ENCODE peak calls at places on chromosomes 13 and 19, in four cellular contexts. S is LHCN-M2; T is AG04449; C is stimulated activated CD4-positive, alpha-beta T cell treated with anti-CD3 and anti-CD28 coated beads, Interleukin-2, amount 100 ng/mL, for 48 hours. O is an unnamed sample.

GRCh38 chr19:2507109-2507508 is 31.2 kb downstream of the GADD45B start:
- DNase-seq in S (peak; percentile 61), C (no peak), T (no peak), O (no peak)

GRCh38 chr13:31538067-31539042 is 201.0 kb upstream of the RXFP2 start:
- DNase-seq in C (no peak), T (no peak), S (peak; percentile 48), O (no peak)

GRCh38 chr13:64127192-64127591 is 2711.5 kb upstream of the PCDH20 start:
- DNase-seq in T (no peak), S (no peak), C (no peak), O (no peak)

GRCh38 chr19:55487884-55488687 is at the start of gene SSC5D:
- DNase-seq in T (no peak), C (no peak), S (no peak), O (peak; percentile 54)

GRCh38 chr13:44732503-44733098 is 156.5 kb upstream of the TSC22D1 start:
- DNase-seq in T (no peak), C (no peak), S (no peak), O (no peak)

GRCh38 chr19:5337886-5338595 is 2.6 kb downstream of the PTPRS start:
- DNase-seq in S (no peak), T (no peak), C (no peak), O (no peak)

GRCh38 chr13:113935523-113935922 is 38.4 kb downstream of the C13orf46 start:
- DNase-seq in C (no peak), S (no peak), T (no peak), O (no peak)

GRCh38 chr19:49217382-49217781 is 59.8 kb downstream of the TRPM4 start:
- DNase-seq in C (no peak), T (no peak), S (peak; percentile 24), O (no peak)

GRCh38 chr19:22918221-22918620 is 84.8 kb downstream of the ZNF728 start:
- DNase-seq in S (no peak), C (no peak), T (no peak), O (no peak)

GRCh38 chr13:25966086-25966485 is 85.7 kb downstream of the SHISA2 start:
- DNase-seq in T (no peak), C (no peak), S (no peak), O (no peak)

GRCh38 chr19:507286-508203 is at the start of gene TPGS1:
- DNase-seq in T (no peak), C (peak; percentile 66), S (peak; percentile 100), O (peak; percentile 89)

GRCh38 chr13:44649834-44650233 is 73.7 kb upstream of the TSC22D1 start:
- DNase-seq in S (no peak), T (no peak), C (no peak), O (no peak)

GRCh38 chr19:12932392-12933286 is 872 bp downstream of the FARSA start:
- DNase-seq in S (no peak), C (no peak), T (no peak), O (no peak)

GRCh38 chr13:28336193-28336657 is 158.7 kb downstream of the FLT1 start:
- DNase-seq in S (no peak), C (no peak), T (no peak), O (no peak)

GRCh38 chr13:113117956-113118327 is 4.7 kb upstream of the F10 start:
- DNase-seq in S (no peak), C (no peak), T (no peak), O (no peak)

GRCh38 chr13:51721485-51721884 is 82.5 kb downstream of the DHRS12 start:
- DNase-seq in T (no peak), C (no peak), S (no peak), O (peak; percentile 43)

GRCh38 chr19:11485245-11485837 is 4.5 kb upstream of the ELAVL3 start:
- DNase-seq in S (no peak), C (no peak), T (no peak), O (no peak)

GRCh38 chr13:110380359-110381028 is 73.4 kb downstream of the COL4A2 start:
- DNase-seq in C (no peak), S (no peak), T (peak; percentile 82), O (no peak)

GRCh38 chr19:54478677-54479266 is 5.7 kb upstream of the CDC42EP5 start:
- DNase-seq in C (no peak), T (no peak), S (peak; percentile 44), O (peak; percentile 69)

GRCh38 chr19:7224205-7224833 is 69.9 kb downstream of the INSR start:
- DNase-seq in C (no peak), S (no peak), T (no peak), O (peak; percentile 58)

GRCh38 chr13:109370486-109370885 is 415.9 kb downstream of the IRS2 start:
- DNase-seq in T (no peak), S (no peak), C (no peak), O (no peak)

GRCh38 chr19:33395561-33396550 is 22.3 kb downstream of the CEBPG start:
- DNase-seq in T (no peak), S (peak; percentile 24), C (no peak), O (no peak)

GRCh38 chr13:108230377-108230776 is 12.2 kb downstream of the ABHD13 start:
- DNase-seq in S (no peak), C (no peak), T (no peak), O (no peak)

GRCh38 chr13:24221007-24221406 is 60.5 kb downstream of the SPATA13 start:
- DNase-seq in T (no peak), C (no peak), S (no peak), O (no peak)

O was measured in Ammon's horn.